ENCODE peak calls at places on chromosomes 16 and 17, in five cellular contexts. E is H1, K is K562, J is GM12878, I is HepG2. T is an unnamed sample.

GRCh38 chr17:18146259-18146658 is 37.4 kb upstream of the ALKBH5 start:
- DNase-seq in I (no peak), J (no peak), E (no peak), K (no peak), T (no peak)

GRCh38 chr17:44200478-44201155 is 933 bp upstream of the ATXN7L3 start:
- DNase-seq in I (peak; percentile 38), J (no peak), K (no peak), E (no peak), T (no peak)

GRCh38 chr16:8572919-8573724 is 17.2 kb downstream of the TMEM114 start:
- DNase-seq in E (no peak), I (peak; percentile 61), K (peak; percentile 40), J (no peak), T (peak; percentile 29)

GRCh38 chr16:50254072-50254471 is 12.3 kb upstream of the ADCY7 start:
- DNase-seq in K (peak; percentile 68), I (no peak), E (no peak), J (no peak), T (no peak)

GRCh38 chr17:65518256-65518655 is 43.2 kb downstream of the AXIN2 start:
- DNase-seq in J (no peak), K (no peak), I (no peak), E (no peak), T (no peak)

GRCh38 chr17:37429442-37429841 is 22.8 kb downstream of the TADA2A start:
- DNase-seq in K (no peak), I (no peak), E (no peak), J (no peak), T (no peak)

GRCh38 chr16:31074814-31075183 is 577 bp downstream of the ZNF646 start:
- DNase-seq in J (no peak), K (no peak), E (no peak), I (no peak), T (no peak)

GRCh38 chr17:37446027-37446426 is 39.3 kb downstream of the TADA2A start:
- DNase-seq in I (no peak), J (peak; percentile 81), K (no peak), E (no peak), T (peak; percentile 84)

GRCh38 chr17:14737984-14738651 is 437.2 kb downstream of the HS3ST3B1 start:
- DNase-seq in K (peak; percentile 13), E (no peak), I (peak; percentile 97), J (no peak), T (no peak)

GRCh38 chr16:14300631-14301149 is 229.6 kb downstream of the MRTFB start:
- DNase-seq in K (peak; percentile 64), J (no peak), E (no peak), I (peak; percentile 88), T (peak; percentile 71)

GRCh38 chr16:64478258-64478906 is 643.5 kb downstream of the CDH11 start:
- DNase-seq in I (peak; percentile 64), J (no peak), E (no peak), K (no peak), T (no peak)

GRCh38 chr16:82735696-82736095 is 108.9 kb downstream of the CDH13 start:
- DNase-seq in I (no peak), J (no peak), K (no peak), E (no peak), T (no peak)

GRCh38 chr17:60305141-60305540 is 86.8 kb downstream of the USP32 start:
- DNase-seq in E (no peak), J (peak; percentile 59), K (no peak), I (peak; percentile 39), T (no peak)

GRCh38 chr17:73546121-73546520 is 98.1 kb downstream of the SDK2 start:
- DNase-seq in K (no peak), J (no peak), I (no peak), E (no peak), T (no peak)

GRCh38 chr17:39400547-39401411 is 647 bp downstream of the FBXL20 start:
- DNase-seq in E (no peak), I (no peak), K (no peak), J (no peak), T (no peak)

GRCh38 chr17:31489295-31490018 is 98.0 kb downstream of the RAB11FIP4 start:
- DNase-seq in I (peak; percentile 72), K (peak; percentile 86), J (no peak), E (no peak), T (peak; percentile 31)

GRCh38 chr16:81928975-81929374 is 82.3 kb downstream of the SDR42E1 start:
- DNase-seq in E (no peak), J (no peak), K (peak; percentile 69), I (no peak), T (no peak)

GRCh38 chr16:50804290-50804907 is 62.5 kb downstream of the CYLD start:
- DNase-seq in J (no peak), I (peak; percentile 82), E (no peak), K (no peak), T (no peak)

GRCh38 chr17:17609121-17609520 is 17.6 kb upstream of the PEMT start:
- DNase-seq in I (no peak), K (no peak), E (no peak), J (no peak), T (no peak)

GRCh38 chr17:65558683-65559311 is 2.7 kb downstream of the AXIN2 start:
- DNase-seq in I (no peak), E (no peak), K (no peak), J (no peak), T (no peak)

GRCh38 chr17:2594657-2595085 is 1.2 kb downstream of the PAFAH1B1 start:
- DNase-seq in E (no peak), I (no peak), J (no peak), K (no peak), T (no peak)

GRCh38 chr16:12721841-12722467 is 81.7 kb downstream of the CPPED1 start:
- DNase-seq in E (no peak), K (no peak), J (no peak), I (no peak), T (no peak)

GRCh38 chr17:2957631-2958286 is 105.6 kb downstream of the OR1D5 start:
- DNase-seq in K (no peak), I (no peak), J (no peak), E (no peak), T (no peak)

GRCh38 chr16:79325211-79325610 is 275.3 kb downstream of the MAF start:
- DNase-seq in K (no peak), E (no peak), J (no peak), I (no peak), T (no peak)

GRCh38 chr16:3401719-3402397 is 843 bp downstream of the ZNF174 start:
- DNase-seq in J (no peak), E (no peak), K (peak; percentile 53), I (peak; percentile 18), T (no peak)

GRCh38 chr17:4998666-4999428 is 1.1 kb downstream of the KIF1C start:
- DNase-seq in K (no peak), J (no peak), E (no peak), I (peak; percentile 86), T (no peak)

GRCh38 chr16:20676867-20677266 is 20.6 kb downstream of the ACSM1 start:
- DNase-seq in K (no peak), I (no peak), J (no peak), E (no peak), T (no peak)

GRCh38 chr17:18988546-18989173 is 15.9 kb downstream of the FAM83G start:
- DNase-seq in I (peak; percentile 94), E (no peak), J (no peak), K (no peak), T (no peak)

GRCh38 chr17:60630352-60630751 is 30.4 kb downstream of the PPM1D start:
- DNase-seq in I (no peak), K (no peak), J (no peak), E (no peak), T (no peak)

DNA sequence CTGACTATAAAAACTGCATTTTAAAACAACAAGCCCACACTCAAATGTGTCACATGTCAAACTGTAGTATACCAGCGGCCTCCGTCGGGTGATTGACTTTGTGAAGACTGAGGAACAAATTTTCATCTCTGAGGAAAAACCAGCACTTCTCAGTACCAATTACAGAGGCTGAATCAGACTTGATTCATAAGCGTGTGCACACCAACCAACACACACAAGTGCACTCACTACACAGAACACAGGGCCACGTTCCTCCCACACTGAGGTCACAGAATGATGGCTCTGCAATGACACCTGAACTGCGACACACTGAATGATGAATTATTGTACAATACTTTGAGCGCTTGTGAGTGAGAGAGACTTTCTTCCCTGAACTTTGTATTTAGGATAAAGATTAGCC is 29.6 kb downstream of the XPO6 start:
- DNase-seq in J (no peak), I (no peak), K (no peak), E (no peak), T (no peak)
- TF ChIP-seq SIN3A in J (no peak), I (no peak), K (no peak), E (no peak), T (no peak)

DNA sequence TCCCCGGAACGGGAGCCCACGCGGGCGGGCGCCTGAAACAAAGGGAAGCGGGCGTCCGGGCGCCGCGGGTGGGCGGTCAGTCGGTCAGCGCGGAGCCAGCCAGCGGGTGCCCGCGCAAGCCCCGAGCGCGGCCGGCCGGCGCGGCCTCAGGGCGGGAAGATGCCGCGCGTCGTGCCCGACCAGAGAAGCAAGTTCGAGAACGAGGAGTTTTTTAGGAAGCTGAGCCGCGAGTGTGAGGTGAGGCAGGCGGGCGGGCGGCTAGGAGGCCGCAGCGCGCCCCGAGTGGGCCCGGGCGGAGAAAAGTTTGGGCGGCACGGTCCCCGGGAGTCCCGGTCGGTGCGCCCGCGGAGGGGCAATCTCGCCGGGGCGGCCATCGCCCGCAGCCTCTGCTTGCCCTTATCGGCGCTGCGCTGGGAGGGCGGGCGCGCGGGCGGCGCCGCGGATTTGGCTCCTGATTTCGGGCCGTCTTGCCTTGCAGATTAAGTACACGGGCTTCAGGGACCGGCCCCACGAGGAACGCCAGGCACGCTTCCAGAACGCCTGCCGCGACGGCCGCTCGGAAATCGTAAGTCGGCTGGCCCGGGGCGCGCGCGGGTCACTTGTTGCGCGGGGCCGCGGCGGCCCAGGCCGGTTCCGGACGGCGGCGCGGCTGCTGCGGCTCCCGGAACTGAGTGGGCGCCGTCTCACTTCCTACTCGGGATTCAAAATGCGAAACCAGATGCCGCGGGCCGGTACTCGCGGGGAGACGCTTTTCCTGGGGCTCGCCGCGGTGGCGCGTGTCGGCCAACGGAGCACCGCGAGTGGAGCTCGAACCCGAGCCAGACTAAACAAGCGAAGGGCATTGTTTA is 524 bp downstream of the CBFB start:
- DNase-seq in I (no peak), K (peak; percentile 67), J (no peak), E (no peak), T (no peak)
- TF ChIP-seq POLR2A in I (no peak), K (peak; percentile 47), J (peak; percentile 70), E (peak; percentile 29), T (no peak)

GRCh38 chr17:48187867-48188608 is 80.5 kb downstream of the SNX11 start:
- DNase-seq in J (no peak), E (no peak), K (no peak), I (no peak), T (no peak)
- TF ChIP-seq SIN3A in J (no peak), E (no peak), K (no peak), I (no peak), T (no peak)

DNA sequence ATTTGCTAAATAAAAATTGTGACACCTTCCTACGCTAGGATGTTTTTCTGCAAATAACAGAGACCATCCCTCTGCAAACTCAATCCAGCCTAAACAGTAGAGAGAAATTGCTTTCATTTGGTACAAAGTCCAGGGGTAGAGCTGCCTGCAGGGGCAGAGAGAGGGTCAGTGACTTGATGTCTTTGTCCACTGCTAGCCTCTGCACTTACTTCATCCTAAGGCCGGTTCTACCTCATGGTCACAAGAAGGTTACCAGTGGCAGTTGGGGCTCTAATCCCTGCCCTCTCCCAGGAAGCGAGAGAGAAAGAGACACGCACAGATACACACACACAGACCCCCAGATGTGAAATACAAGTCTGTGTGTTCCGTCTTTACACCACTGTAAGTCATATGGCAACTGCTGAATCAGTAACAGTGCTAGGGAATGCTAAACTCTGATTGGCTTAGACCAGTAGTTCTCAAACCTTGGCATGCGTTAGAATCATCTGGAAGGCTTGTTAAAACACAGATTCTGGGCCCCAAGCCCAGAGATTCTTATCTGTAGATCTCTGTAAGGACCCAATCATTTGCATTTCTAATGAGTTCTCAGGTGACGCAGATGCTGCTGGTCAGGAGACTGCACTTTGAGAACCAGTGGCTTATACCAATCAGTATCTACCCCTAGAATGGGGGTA is 13.1 kb upstream of the LPCAT2 start:
- DNase-seq in I (peak; percentile 65), E (no peak), K (no peak), J (no peak), T (no peak)
- TF ChIP-seq POLR2A in I (no peak), E (no peak), K (no peak), J (no peak), T (no peak)

T was measured in HCT116.